ENCODE peak calls at places on chromosomes 6 and 20, in ten cellular contexts. One of them, this sample, is unnamed.

GRCh38 chr20:62045118-62045517 is 20.6 kb downstream of the TAF4 start:
- DNase-seq in RPMI7951: no peak
- DNase-seq in RPMI8226: no peak
- DNase-seq in Ammon's horn: no peak
- DNase-seq in ACHN: no peak
- DNase-seq in pancreas: no peak
- DNase-seq in brain microvascular endothelial cell: no peak
- DNase-seq in naive B cell: no peak
- DNase-seq in NCI-H2081: no peak
- DNase-seq in NCI-H345: no peak
- DNase-seq in this sample: no peak

GRCh38 chr20:57953638-57954037 is 243.8 kb upstream of the PMEPA1 start:
- DNase-seq in naive B cell: no peak
- DNase-seq in RPMI7951: peak
- DNase-seq in ACHN: no peak
- DNase-seq in NCI-H2081: no peak
- DNase-seq in NCI-H345: no peak
- DNase-seq in pancreas: no peak
- DNase-seq in brain microvascular endothelial cell: peak
- DNase-seq in Ammon's horn: no peak
- DNase-seq in RPMI8226: no peak
- DNase-seq in this sample: no peak

GRCh38 chr6:163459536-163459935 is 45.0 kb downstream of the QKI start:
- DNase-seq in RPMI8226: no peak
- DNase-seq in RPMI7951: peak
- DNase-seq in Ammon's horn: no peak
- DNase-seq in brain microvascular endothelial cell: no peak
- DNase-seq in naive B cell: no peak
- DNase-seq in pancreas: no peak
- DNase-seq in ACHN: peak
- DNase-seq in NCI-H345: no peak
- DNase-seq in NCI-H2081: no peak
- DNase-seq in this sample: no peak

GRCh38 chr6:82906951-82907350 is 158.7 kb downstream of the UBE3D start:
- DNase-seq in pancreas: no peak
- DNase-seq in RPMI7951: peak
- DNase-seq in ACHN: peak
- DNase-seq in naive B cell: no peak
- DNase-seq in NCI-H2081: no peak
- DNase-seq in RPMI8226: no peak
- DNase-seq in NCI-H345: no peak
- DNase-seq in brain microvascular endothelial cell: peak
- DNase-seq in Ammon's horn: no peak
- DNase-seq in this sample: no peak

GRCh38 chr20:20060234-20060998 is 8.1 kb downstream of the CFAP61 start:
- DNase-seq in pancreas: no peak
- DNase-seq in brain microvascular endothelial cell: no peak
- DNase-seq in ACHN: no peak
- DNase-seq in NCI-H345: no peak
- DNase-seq in RPMI7951: peak
- DNase-seq in RPMI8226: no peak
- DNase-seq in Ammon's horn: no peak
- DNase-seq in NCI-H2081: peak
- DNase-seq in naive B cell: no peak
- DNase-seq in this sample: no peak

GRCh38 chr6:1624848-1625341 is 15.2 kb downstream of the FOXC1 start:
- DNase-seq in RPMI7951: peak
- DNase-seq in Ammon's horn: no peak
- DNase-seq in NCI-H2081: no peak
- DNase-seq in RPMI8226: no peak
- DNase-seq in naive B cell: no peak
- DNase-seq in ACHN: peak
- DNase-seq in NCI-H345: no peak
- DNase-seq in brain microvascular endothelial cell: no peak
- DNase-seq in pancreas: no peak
- DNase-seq in this sample: no peak

GRCh38 chr6:7587631-7588100 is 2.3 kb upstream of the SNRNP48 start:
- DNase-seq in NCI-H2081: no peak
- DNase-seq in RPMI7951: peak
- DNase-seq in NCI-H345: no peak
- DNase-seq in naive B cell: no peak
- DNase-seq in brain microvascular endothelial cell: peak
- DNase-seq in RPMI8226: no peak
- DNase-seq in pancreas: no peak
- DNase-seq in Ammon's horn: no peak
- DNase-seq in ACHN: no peak
- DNase-seq in this sample: no peak

GRCh38 chr20:19497064-19497463 is 261.0 kb upstream of the RIN2 start:
- DNase-seq in RPMI8226: no peak
- DNase-seq in NCI-H345: no peak
- DNase-seq in brain microvascular endothelial cell: peak
- DNase-seq in ACHN: no peak
- DNase-seq in NCI-H2081: no peak
- DNase-seq in naive B cell: no peak
- DNase-seq in pancreas: no peak
- DNase-seq in RPMI7951: peak
- DNase-seq in Ammon's horn: no peak
- DNase-seq in this sample: no peak

GRCh38 chr6:35318200-35318844 is 20.7 kb downstream of the DEF6 start:
- DNase-seq in Ammon's horn: peak
- DNase-seq in RPMI7951: peak
- DNase-seq in pancreas: peak
- DNase-seq in RPMI8226: no peak
- DNase-seq in NCI-H2081: peak
- DNase-seq in NCI-H345: peak
- DNase-seq in naive B cell: no peak
- DNase-seq in ACHN: peak
- DNase-seq in brain microvascular endothelial cell: peak
- DNase-seq in this sample: peak

GRCh38 chr20:11387189-11387754 is 530.4 kb upstream of the BTBD3 start:
- DNase-seq in Ammon's horn: no peak
- DNase-seq in RPMI7951: peak
- DNase-seq in naive B cell: no peak
- DNase-seq in NCI-H2081: no peak
- DNase-seq in RPMI8226: no peak
- DNase-seq in NCI-H345: no peak
- DNase-seq in pancreas: no peak
- DNase-seq in brain microvascular endothelial cell: peak
- DNase-seq in ACHN: no peak
- DNase-seq in this sample: no peak

GRCh38 chr6:168499045-168499650 is 58.2 kb downstream of the SMOC2 start:
- DNase-seq in RPMI7951: no peak
- DNase-seq in NCI-H345: peak
- DNase-seq in RPMI8226: no peak
- DNase-seq in NCI-H2081: no peak
- DNase-seq in ACHN: no peak
- DNase-seq in brain microvascular endothelial cell: no peak
- DNase-seq in pancreas: no peak
- DNase-seq in naive B cell: no peak
- DNase-seq in Ammon's horn: no peak
- DNase-seq in this sample: no peak

GRCh38 chr6:90860822-90861601 is 274.1 kb upstream of the MAP3K7 start:
- DNase-seq in naive B cell: no peak
- DNase-seq in RPMI7951: peak
- DNase-seq in brain microvascular endothelial cell: no peak
- DNase-seq in Ammon's horn: no peak
- DNase-seq in ACHN: peak
- DNase-seq in NCI-H2081: peak
- DNase-seq in RPMI8226: peak
- DNase-seq in pancreas: no peak
- DNase-seq in NCI-H345: peak
- DNase-seq in this sample: peak

GRCh38 chr6:116969211-116969863 is 92.3 kb downstream of the RFX6 start:
- DNase-seq in NCI-H345: peak
- DNase-seq in naive B cell: peak
- DNase-seq in brain microvascular endothelial cell: peak
- DNase-seq in RPMI8226: peak
- DNase-seq in ACHN: peak
- DNase-seq in NCI-H2081: peak
- DNase-seq in RPMI7951: peak
- DNase-seq in Ammon's horn: peak
- DNase-seq in pancreas: peak
- DNase-seq in this sample: peak

GRCh38 chr6:2861071-2861821 is 19.6 kb upstream of the SERPINB1 start:
- DNase-seq in RPMI7951: no peak
- DNase-seq in RPMI8226: no peak
- DNase-seq in NCI-H345: no peak
- DNase-seq in ACHN: no peak
- DNase-seq in brain microvascular endothelial cell: no peak
- DNase-seq in Ammon's horn: no peak
- DNase-seq in pancreas: no peak
- DNase-seq in naive B cell: no peak
- DNase-seq in NCI-H2081: no peak
- DNase-seq in this sample: no peak

GRCh38 chr6:110944681-110945151 is 13.8 kb upstream of the GTF3C6 start:
- DNase-seq in NCI-H345: no peak
- DNase-seq in RPMI7951: peak
- DNase-seq in RPMI8226: no peak
- DNase-seq in naive B cell: no peak
- DNase-seq in NCI-H2081: no peak
- DNase-seq in ACHN: peak
- DNase-seq in Ammon's horn: peak
- DNase-seq in brain microvascular endothelial cell: peak
- DNase-seq in pancreas: no peak
- DNase-seq in this sample: peak

GRCh38 chr6:160393966-160394653 is 45.9 kb downstream of the SLC22A3 start:
- DNase-seq in brain microvascular endothelial cell: no peak
- DNase-seq in NCI-H345: no peak
- DNase-seq in naive B cell: no peak
- DNase-seq in ACHN: no peak
- DNase-seq in NCI-H2081: no peak
- DNase-seq in Ammon's horn: no peak
- DNase-seq in RPMI8226: no peak
- DNase-seq in RPMI7951: no peak
- DNase-seq in pancreas: no peak
- DNase-seq in this sample: no peak

GRCh38 chr6:60668428-60668827 is 1617.6 kb downstream of the KHDRBS2 start:
- DNase-seq in naive B cell: no peak
- DNase-seq in NCI-H2081: no peak
- DNase-seq in brain microvascular endothelial cell: no peak
- DNase-seq in ACHN: no peak
- DNase-seq in RPMI7951: no peak
- DNase-seq in RPMI8226: no peak
- DNase-seq in Ammon's horn: no peak
- DNase-seq in NCI-H345: no peak
- DNase-seq in pancreas: no peak
- DNase-seq in this sample: no peak

GRCh38 chr20:44590980-44591778 is 8.8 kb downstream of the PKIG start:
- DNase-seq in naive B cell: no peak
- DNase-seq in RPMI8226: no peak
- DNase-seq in RPMI7951: no peak
- DNase-seq in NCI-H2081: no peak
- DNase-seq in pancreas: no peak
- DNase-seq in NCI-H345: no peak
- DNase-seq in ACHN: no peak
- DNase-seq in brain microvascular endothelial cell: no peak
- DNase-seq in Ammon's horn: no peak
- DNase-seq in this sample: no peak

GRCh38 chr20:49706548-49707517 is 6.8 kb downstream of the B4GALT5 start:
- DNase-seq in RPMI7951: no peak
- DNase-seq in naive B cell: no peak
- DNase-seq in RPMI8226: no peak
- DNase-seq in Ammon's horn: no peak
- DNase-seq in brain microvascular endothelial cell: no peak
- DNase-seq in NCI-H2081: no peak
- DNase-seq in ACHN: no peak
- DNase-seq in pancreas: no peak
- DNase-seq in NCI-H345: no peak
- DNase-seq in this sample: no peak

GRCh38 chr20:59122377-59122932 is 41.2 kb upstream of the ZNF831 start:
- DNase-seq in pancreas: no peak
- DNase-seq in NCI-H345: no peak
- DNase-seq in ACHN: no peak
- DNase-seq in Ammon's horn: no peak
- DNase-seq in brain microvascular endothelial cell: no peak
- DNase-seq in RPMI8226: no peak
- DNase-seq in naive B cell: no peak
- DNase-seq in RPMI7951: no peak
- DNase-seq in NCI-H2081: no peak
- DNase-seq in this sample: no peak

GRCh38 chr6:125307150-125307838 is 5.5 kb upstream of the HDDC2 start:
- DNase-seq in NCI-H2081: no peak
- DNase-seq in ACHN: no peak
- DNase-seq in NCI-H345: no peak
- DNase-seq in RPMI8226: no peak
- DNase-seq in brain microvascular endothelial cell: peak
- DNase-seq in Ammon's horn: no peak
- DNase-seq in pancreas: no peak
- DNase-seq in RPMI7951: no peak
- DNase-seq in naive B cell: no peak
- DNase-seq in this sample: no peak

GRCh38 chr6:75115501-75115900 is 90.4 kb downstream of the COL12A1 start:
- DNase-seq in ACHN: peak
- DNase-seq in NCI-H2081: no peak
- DNase-seq in RPMI8226: no peak
- DNase-seq in RPMI7951: no peak
- DNase-seq in naive B cell: no peak
- DNase-seq in Ammon's horn: no peak
- DNase-seq in NCI-H345: no peak
- DNase-seq in pancreas: no peak
- DNase-seq in brain microvascular endothelial cell: peak
- DNase-seq in this sample: no peak

GRCh38 chr6:98037571-98037970 is 754.6 kb upstream of the MMS22L start:
- DNase-seq in NCI-H2081: no peak
- DNase-seq in RPMI7951: no peak
- DNase-seq in pancreas: no peak
- DNase-seq in brain microvascular endothelial cell: no peak
- DNase-seq in RPMI8226: no peak
- DNase-seq in Ammon's horn: no peak
- DNase-seq in NCI-H345: no peak
- DNase-seq in ACHN: no peak
- DNase-seq in naive B cell: no peak
- DNase-seq in this sample: no peak

GRCh38 chr6:122555561-122555960 is 54.6 kb upstream of the PKIB start:
- DNase-seq in brain microvascular endothelial cell: no peak
- DNase-seq in RPMI7951: no peak
- DNase-seq in RPMI8226: no peak
- DNase-seq in NCI-H2081: no peak
- DNase-seq in naive B cell: no peak
- DNase-seq in pancreas: no peak
- DNase-seq in Ammon's horn: no peak
- DNase-seq in NCI-H345: no peak
- DNase-seq in ACHN: no peak
- DNase-seq in this sample: no peak

GRCh38 chr20:10800288-10800687 is 126.5 kb upstream of the JAG1 start:
- DNase-seq in NCI-H345: peak
- DNase-seq in RPMI8226: no peak
- DNase-seq in RPMI7951: no peak
- DNase-seq in NCI-H2081: peak
- DNase-seq in ACHN: no peak
- DNase-seq in naive B cell: no peak
- DNase-seq in pancreas: no peak
- DNase-seq in brain microvascular endothelial cell: no peak
- DNase-seq in Ammon's horn: no peak
- DNase-seq in this sample: no peak

GRCh38 chr20:44384423-44385027 is 29.0 kb downstream of the HNF4A start:
- DNase-seq in naive B cell: peak
- DNase-seq in RPMI8226: peak
- DNase-seq in NCI-H345: peak
- DNase-seq in Ammon's horn: peak
- DNase-seq in pancreas: peak
- DNase-seq in RPMI7951: peak
- DNase-seq in ACHN: peak
- DNase-seq in brain microvascular endothelial cell: peak
- DNase-seq in NCI-H2081: peak
- DNase-seq in this sample: peak